ENCODE peak calls at places on chromosomes 12 and 14, in four cellular contexts. D is AG04450, J is caudate nucleus, X is NCI-H69. Q is an unnamed sample.

GRCh38 chr12:563899-564298 is 99.3 kb downstream of the NINJ2 start:
- DNase-seq in D (no peak), J (no peak), X (no peak), Q (no peak)

GRCh38 chr12:63899396-63899795 is 54.9 kb downstream of the SRGAP1 start:
- DNase-seq in D (no peak), J (no peak), X (peak; percentile 59), Q (no peak)

GRCh38 chr14:75720828-75721227 is 59.8 kb downstream of the TTLL5 start:
- DNase-seq in D (no peak), J (no peak), X (no peak), Q (peak; percentile 63)

GRCh38 chr12:123131291-123131831 is 19.5 kb downstream of the PITPNM2 start:
- DNase-seq in D (no peak), J (no peak), X (peak; percentile 90), Q (no peak)

GRCh38 chr14:35368139-35368460 is 36.4 kb downstream of the NFKBIA start:
- DNase-seq in D (no peak), J (no peak), X (no peak), Q (no peak)

GRCh38 chr14:97445367-97445766 is 648.2 kb downstream of the VRK1 start:
- DNase-seq in D (no peak), J (no peak), X (no peak), Q (no peak)

GRCh38 chr12:4809449-4810218 is 89.4 kb downstream of the GALNT8 start:
- DNase-seq in D (no peak), J (no peak), X (peak; percentile 71), Q (no peak)

GRCh38 chr12:74259199-74259598 is 278.4 kb upstream of the ATXN7L3B start:
- DNase-seq in D (no peak), J (no peak), X (no peak), Q (no peak)

GRCh38 chr12:114710151-114710550 is 26.2 kb upstream of the TBX3 start:
- DNase-seq in D (no peak), J (no peak), X (peak; percentile 52), Q (no peak)

GRCh38 chr12:57385586-57385985 is 45.3 kb downstream of the R3HDM2 start:
- DNase-seq in D (no peak), J (no peak), X (no peak), Q (no peak)

GRCh38 chr12:122244565-122245371 is 18.9 kb upstream of the DIABLO start:
- DNase-seq in D (no peak), J (no peak), X (no peak), Q (no peak)

GRCh38 chr12:80015660-80016059 is 80.8 kb upstream of the PPP1R12A start:
- DNase-seq in D (no peak), J (no peak), X (no peak), Q (no peak)

GRCh38 chr14:100306506-100307214 is 416 bp upstream of the SLC25A29 start:
- DNase-seq in D (no peak), J (peak; percentile 50), X (peak; percentile 99), Q (peak; percentile 84)

GRCh38 chr12:132278421-132279183 is 50.8 kb downstream of the GALNT9 start:
- DNase-seq in D (no peak), J (no peak), X (no peak), Q (no peak)

GRCh38 chr14:93011650-93012317 is 88.8 kb downstream of the CHGA start:
- DNase-seq in D (no peak), J (no peak), X (peak; percentile 96), Q (peak; percentile 63)

GRCh38 chr12:123180171-123180570 is 29.3 kb upstream of the PITPNM2 start:
- DNase-seq in D (no peak), J (no peak), X (no peak), Q (no peak)

GRCh38 chr12:29376118-29376517 is 4.9 kb downstream of the ERGIC2 start:
- DNase-seq in D (no peak), J (no peak), X (no peak), Q (no peak)

GRCh38 chr12:56805282-56805855 is 42.2 kb downstream of the HSD17B6 start:
- DNase-seq in D (no peak), J (no peak), X (no peak), Q (no peak)

GRCh38 chr12:72282721-72283120 is 10.6 kb downstream of the TRHDE start:
- DNase-seq in D (no peak), J (no peak), X (peak; percentile 48), Q (no peak)

GRCh38 chr14:99028521-99028920 is 243.5 kb downstream of the BCL11B start:
- DNase-seq in D (no peak), J (no peak), X (no peak), Q (no peak)